ENCODE peak calls at places on chromosomes 5 and 9, in nine cellular contexts. D is lower leg skin, X is right lobe of liver, E is H54, Z is spleen, U is tibial nerve, M is upper lobe of left lung, V is IMR-90, W is stomach. P is an unnamed sample.

GRCh38 chr9:90053027-90053426 is 448.2 kb downstream of the GADD45G start:
- DNase-seq in W (no peak), D (no peak), E (no peak), M (no peak), V (no peak), U (no peak), X (no peak), Z (no peak), P (no peak)

GRCh38 chr5:127650649-127651048 is 1.8 kb downstream of the CTXN3 start:
- DNase-seq in V (peak), W (no peak), X (no peak), D (no peak), M (no peak), U (no peak), E (no peak), Z (no peak), P (no peak)

GRCh38 chr5:105587963-105588662 is 2025.5 kb upstream of the NUDT12 start:
- DNase-seq in W (no peak), E (no peak), D (no peak), V (no peak), M (no peak), U (no peak), X (no peak), Z (no peak), P (no peak)

GRCh38 chr9:129626944-129627297 is 958 bp downstream of the NTMT1 start:
- DNase-seq in D (no peak), X (no peak), U (no peak), Z (no peak), M (no peak), E (no peak), V (peak), W (no peak), P (no peak)

GRCh38 chr9:112074250-112075008 is 100.7 kb downstream of the SUSD1 start:
- DNase-seq in X (peak), Z (no peak), E (no peak), M (no peak), U (peak), W (peak), D (peak), V (peak), P (no peak)

GRCh38 chr5:10515492-10515891 is 48.4 kb upstream of the ANKRD33B start:
- DNase-seq in E (no peak), X (no peak), Z (no peak), W (no peak), U (no peak), D (no peak), M (no peak), V (no peak), P (no peak)

GRCh38 chr5:137342764-137343163 is 156.4 kb downstream of the SPOCK1 start:
- DNase-seq in X (no peak), M (no peak), Z (no peak), E (no peak), W (no peak), U (no peak), V (no peak), D (no peak), P (no peak)

GRCh38 chr9:137349471-137350033 is 47.5 kb upstream of the NRARP start:
- DNase-seq in Z (no peak), E (no peak), M (peak), X (no peak), U (no peak), D (no peak), W (peak), V (no peak), P (no peak)

GRCh38 chr9:83066771-83067170 is 3.8 kb upstream of the RASEF start:
- DNase-seq in Z (no peak), V (peak), W (no peak), M (no peak), E (peak), X (no peak), D (no peak), U (no peak), P (no peak)

GRCh38 chr9:6183227-6183551 is 32.4 kb upstream of the IL33 start:
- DNase-seq in W (no peak), D (no peak), V (no peak), M (no peak), Z (no peak), E (no peak), U (no peak), X (no peak), P (no peak)

GRCh38 chr5:127696688-127697087 is 6.5 kb upstream of the CCDC192 start:
- DNase-seq in W (no peak), M (no peak), U (no peak), V (peak), X (no peak), Z (no peak), D (no peak), E (no peak), P (no peak)

GRCh38 chr9:1458503-1458902 is 408.3 kb downstream of the DMRT2 start:
- DNase-seq in M (no peak), U (no peak), X (no peak), V (peak), E (peak), D (peak), Z (no peak), W (no peak), P (no peak)

GRCh38 chr9:101707708-101708107 is 30.7 kb downstream of the GRIN3A start:
- DNase-seq in X (no peak), E (no peak), U (no peak), W (no peak), V (no peak), M (no peak), D (no peak), Z (no peak), P (no peak)

GRCh38 chr5:9619331-9620092 is 10.6 kb downstream of the TAS2R1 start:
- DNase-seq in Z (no peak), D (no peak), W (no peak), X (no peak), U (no peak), M (no peak), E (no peak), V (no peak), P (no peak)

GRCh38 chr5:177429248-177430045 is 3.0 kb downstream of the GRK6 start:
- DNase-seq in W (peak), V (no peak), E (no peak), X (peak), D (peak), M (no peak), U (peak), Z (peak), P (no peak)

GRCh38 chr5:9861664-9862256 is 231.6 kb upstream of the TAS2R1 start:
- DNase-seq in E (no peak), M (no peak), Z (no peak), U (no peak), W (no peak), V (peak), X (no peak), D (no peak), P (no peak)

GRCh38 chr9:91044354-91044753 is 242.7 kb downstream of the SYK start:
- DNase-seq in U (no peak), Z (no peak), X (no peak), V (no peak), W (no peak), M (no peak), E (no peak), D (no peak), P (no peak)

GRCh38 chr5:128407956-128408355 is 130.1 kb downstream of the FBN2 start:
- DNase-seq in Z (no peak), D (no peak), U (no peak), W (no peak), E (no peak), X (no peak), V (no peak), M (no peak), P (no peak)

GRCh38 chr5:130964238-130965192 is 200.5 kb downstream of the HINT1 start:
- DNase-seq in X (no peak), V (no peak), U (no peak), E (no peak), Z (no peak), W (no peak), M (no peak), D (no peak), P (no peak)

GRCh38 chr5:115465416-115465815 is 79.2 kb downstream of the FEM1C start:
- DNase-seq in W (no peak), M (no peak), Z (no peak), E (no peak), X (no peak), D (no peak), V (peak), U (no peak), P (no peak)

GRCh38 chr9:81389569-81389993 is 299.8 kb downstream of the TLE1 start:
- DNase-seq in E (peak), X (no peak), D (peak), W (no peak), U (peak), M (no peak), V (peak), Z (no peak), P (no peak)

GRCh38 chr5:14105717-14106435 is 37.3 kb upstream of the TRIO start:
- DNase-seq in V (peak), E (peak), Z (no peak), W (no peak), M (no peak), D (no peak), U (no peak), X (no peak), P (no peak)

GRCh38 chr5:86526811-86527348 is 90.9 kb upstream of the COX7C start:
- DNase-seq in E (no peak), Z (no peak), X (no peak), W (no peak), M (no peak), U (no peak), D (no peak), V (no peak), P (no peak)

GRCh38 chr5:138809391-138809790 is 56.2 kb downstream of the CTNNA1 start:
- DNase-seq in E (no peak), M (no peak), D (no peak), V (peak), W (no peak), U (no peak), Z (no peak), X (no peak), P (no peak)

GRCh38 chr5:160054047-160054446 is 45.1 kb downstream of the TTC1 start:
- DNase-seq in V (peak), D (no peak), Z (no peak), M (no peak), U (no peak), W (no peak), X (no peak), E (no peak), P (no peak)

GRCh38 chr5:42807722-42808447 is 3.8 kb downstream of the SELENOP start:
- DNase-seq in D (no peak), M (no peak), V (peak), Z (no peak), U (no peak), X (peak), W (no peak), E (no peak), P (no peak)
- TF ChIP-seq POLR2A in D (no peak), M (no peak), V (no peak), Z (no peak), U (no peak), X (no peak), W (no peak), E (no peak), P (no peak)

GRCh38 chr9:120914953-120915352 is 11.6 kb downstream of the TRAF1 start:
- DNase-seq in Z (no peak), W (no peak), D (no peak), V (peak), U (no peak), M (no peak), X (no peak), E (no peak), P (no peak)

GRCh38 chr9:120917989-120918630 is 8.5 kb downstream of the TRAF1 start:
- DNase-seq in Z (no peak), M (no peak), U (no peak), W (no peak), X (no peak), D (no peak), V (no peak), E (no peak), P (no peak)

GRCh38 chr9:120915854-120916495 is 10.6 kb downstream of the TRAF1 start:
- DNase-seq in E (no peak), U (no peak), D (no peak), Z (no peak), V (no peak), X (no peak), M (no peak), W (no peak), P (no peak)

GRCh38 chr9:120917285-120917684 is 9.3 kb downstream of the TRAF1 start:
- DNase-seq in D (no peak), V (no peak), Z (no peak), U (no peak), M (no peak), X (no peak), W (no peak), E (no peak), P (no peak)

DNA sequence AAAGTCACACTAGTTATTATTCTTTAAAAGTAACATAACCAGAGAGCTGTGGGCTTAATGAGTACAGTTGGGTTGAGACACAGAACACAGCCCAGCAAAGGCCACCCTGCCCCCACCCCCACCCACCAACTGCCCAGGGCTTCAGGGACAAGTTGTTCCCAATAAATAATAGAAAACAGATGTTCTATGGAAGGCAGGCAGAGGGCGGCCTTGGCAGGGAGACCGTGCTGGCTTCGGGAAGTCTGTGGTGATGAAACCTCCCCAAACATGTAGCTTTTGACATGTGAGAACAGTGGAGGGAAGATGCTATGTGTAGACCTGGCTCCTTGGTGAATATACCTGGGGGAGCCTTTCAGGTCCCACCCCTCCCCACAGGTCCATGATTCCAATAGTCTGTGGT is 10.0 kb downstream of the TRAF1 start:
- DNase-seq in U (peak), X (peak), W (no peak), M (no peak), Z (no peak), D (peak), V (peak), E (no peak), P (no peak)
- TF ChIP-seq POLR2A in U (no peak), X (no peak), W (no peak), M (no peak), Z (no peak), D (no peak), V (no peak), E (no peak), P (no peak)

GRCh38 chr5:78486223-78486622 is 125.8 kb downstream of the SCAMP1 start:
- DNase-seq in E (no peak), V (no peak), X (no peak), U (no peak), M (no peak), Z (no peak), W (no peak), D (no peak), P (no peak)

GRCh38 chr5:78482948-78483347 is 122.5 kb downstream of the SCAMP1 start:
- DNase-seq in Z (no peak), E (no peak), W (peak), X (no peak), V (no peak), U (no peak), M (no peak), D (no peak), P (no peak)

GRCh38 chr5:78483809-78484521 is 123.5 kb downstream of the SCAMP1 start:
- DNase-seq in D (no peak), W (no peak), V (peak), M (no peak), U (no peak), X (no peak), E (no peak), Z (no peak), P (no peak)
- TF ChIP-seq POLR2A in D (no peak), W (no peak), V (no peak), M (no peak), U (no peak), X (no peak), E (no peak), Z (no peak), P (no peak)

GRCh38 chr5:11903121-11903613 is 1.1 kb downstream of the CTNND2 start:
- DNase-seq in W (no peak), E (no peak), X (no peak), V (no peak), U (no peak), Z (no peak), D (no peak), M (no peak), P (no peak)
- TF ChIP-seq POLR2A in W (no peak), E (no peak), X (no peak), V (no peak), U (no peak), Z (no peak), D (no peak), M (no peak), P (no peak)

GRCh38 chr9:126804696-126805545 is at the start of gene ZBTB43:
- DNase-seq in Z (peak), U (peak), E (peak), X (peak), M (peak), W (peak), D (peak), V (peak), P (peak)
- TF ChIP-seq POLR2A in Z (peak), U (peak), E (peak), X (peak), M (no peak), W (no peak), D (no peak), V (peak), P (peak)

DNA sequence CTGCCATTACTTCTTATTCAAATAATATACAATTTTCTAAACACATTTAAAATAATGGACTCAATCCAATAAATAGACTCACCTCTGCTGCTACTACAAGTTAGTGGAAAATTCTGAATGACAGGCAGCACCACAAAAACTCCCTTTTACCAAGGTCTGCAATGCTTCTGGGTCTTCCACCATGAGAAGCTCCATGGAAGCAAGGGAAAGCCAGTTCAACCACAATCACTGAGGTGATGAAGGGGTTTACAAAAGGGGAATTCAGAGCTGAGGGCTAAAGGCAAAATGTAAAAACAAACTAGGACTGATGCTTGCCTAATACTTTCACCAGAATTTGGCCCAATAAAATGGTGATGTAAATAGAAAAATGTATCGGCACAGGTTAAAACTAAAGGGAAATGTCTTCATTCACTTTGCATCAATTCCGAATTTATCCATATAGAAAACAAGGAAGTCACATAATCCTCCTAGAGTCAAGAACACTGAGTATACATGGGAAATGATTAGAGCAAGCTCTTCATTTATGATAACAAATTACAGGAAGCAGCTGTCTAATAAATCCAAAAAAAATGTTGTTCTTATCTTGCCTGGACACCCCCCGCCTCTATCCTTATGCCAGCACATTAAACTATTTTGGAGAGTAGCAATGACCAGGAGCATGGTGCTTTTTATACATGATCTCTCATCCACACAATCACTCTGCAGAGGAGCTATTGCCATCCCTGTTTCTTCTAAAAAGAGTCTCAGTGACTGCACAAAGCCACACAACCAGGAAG is 66.3 kb upstream of the NFIB start:
- DNase-seq in X (no peak), E (no peak), D (no peak), Z (no peak), M (no peak), V (no peak), U (no peak), W (no peak), P (no peak)
- TF ChIP-seq POLR2A in X (no peak), E (no peak), D (no peak), Z (no peak), M (no peak), V (no peak), U (no peak), W (no peak), P (no peak)

GRCh38 chr9:104968025-104968982 is 40.3 kb upstream of the ABCA1 start:
- DNase-seq in U (peak), X (peak), V (peak), M (peak), E (peak), W (peak), D (peak), Z (peak), P (peak)
- TF ChIP-seq POLR2A in U (peak), X (peak), V (no peak), M (no peak), E (peak), W (no peak), D (no peak), Z (no peak), P (no peak)

DNA sequence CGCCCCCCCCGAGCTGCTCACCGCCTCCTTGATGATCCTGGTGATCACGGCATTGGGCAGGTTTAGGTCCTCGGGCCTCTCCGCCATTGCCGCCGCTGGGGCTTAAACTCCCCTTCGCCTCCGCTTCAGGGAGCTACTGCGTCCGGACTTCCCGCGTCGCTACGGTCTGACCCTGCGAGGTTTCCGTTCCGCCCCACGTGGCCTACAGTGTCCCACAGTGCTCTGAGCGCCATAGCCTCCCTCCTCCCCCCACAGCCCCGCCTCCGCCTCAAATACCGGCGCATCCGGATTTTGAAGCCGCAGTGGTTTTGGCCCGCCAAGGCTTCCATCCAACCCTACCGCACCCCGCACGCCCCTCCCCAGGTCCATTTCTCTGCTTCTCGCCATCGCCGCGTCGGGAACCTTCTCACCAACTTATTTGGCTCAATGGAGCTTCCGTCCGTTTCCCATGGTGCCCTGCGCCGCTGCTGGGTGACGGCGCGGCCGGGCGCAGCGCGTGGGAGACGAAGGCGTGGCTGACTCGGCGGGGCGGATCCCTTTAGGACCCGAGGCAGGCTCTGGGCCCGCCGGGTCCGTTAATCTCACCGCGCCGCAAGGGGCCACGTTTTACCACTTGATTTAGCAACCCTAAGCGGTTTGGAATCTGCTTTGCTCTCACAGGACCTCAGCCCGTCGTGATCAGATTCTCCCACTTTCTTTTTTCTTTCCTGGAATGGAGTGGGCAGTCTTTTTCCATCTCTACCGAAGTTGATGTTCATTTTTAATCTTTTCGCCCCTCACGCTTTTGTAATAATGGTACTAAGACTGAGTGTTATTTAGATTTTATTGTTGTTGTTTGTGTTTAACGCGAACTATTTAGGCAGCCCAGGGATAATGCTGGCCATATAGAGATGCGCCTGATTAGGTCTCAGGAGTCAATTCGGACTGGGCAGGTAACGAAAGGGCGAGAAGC is at the start of the genes C9orf43 and POLE3:
- DNase-seq in Z (peak), U (peak), D (peak), M (peak), X (peak), E (peak), V (peak), W (peak), P (peak)
- TF ChIP-seq POLR2A in Z (peak), U (peak), D (no peak), M (no peak), X (peak), E (peak), V (peak), W (no peak), P (peak)

GRCh38 chr5:73183491-73183891 is 10.5 kb downstream of the TMEM174 start:
- DNase-seq in X (no peak), Z (no peak), D (no peak), W (no peak), U (no peak), M (no peak), E (no peak), V (no peak), P (no peak)
- TF ChIP-seq POLR2A in X (no peak), Z (no peak), D (no peak), W (no peak), U (no peak), M (no peak), E (no peak), V (no peak), P (no peak)